ENCODE peak calls at places on chromosomes 7 and 10, in seven cellular contexts. O, Q, A, I, F, W and S are unnamed samples.

GRCh38 chr7:604884-605531 is 85.4 kb upstream of the PDGFA start:
- DNase-seq in A (no peak), W (no peak), F (no peak), Q (no peak), I (no peak), O (no peak), S (no peak)

GRCh38 chr7:48035301-48035966 is at the start of gene C7orf57:
- DNase-seq in W (peak), F (peak), Q (peak), I (peak), O (peak), A (peak), S (peak)

GRCh38 chr10:28946479-28946878 is 269.2 kb downstream of the BAMBI start:
- DNase-seq in I (no peak), F (no peak), O (no peak), Q (no peak), A (no peak), W (no peak), S (no peak)

GRCh38 chr10:24866615-24867583 is 85.5 kb downstream of the PRTFDC1 start:
- DNase-seq in F (no peak), O (peak), Q (peak), A (no peak), W (peak), I (no peak), S (no peak)

GRCh38 chr7:156128496-156128895 is 316.2 kb upstream of the SHH start:
- DNase-seq in A (no peak), W (no peak), O (no peak), I (no peak), F (no peak), Q (no peak), S (no peak)

GRCh38 chr7:28536259-28536658 is 123.9 kb downstream of the CREB5 start:
- DNase-seq in W (no peak), O (peak), Q (no peak), F (peak), I (peak), A (peak), S (no peak)

GRCh38 chr7:451255-452229 is 68.1 kb downstream of the PDGFA start:
- DNase-seq in O (no peak), A (peak), Q (no peak), F (no peak), W (no peak), I (no peak), S (no peak)

GRCh38 chr7:24656608-24657007 is 83.4 kb downstream of the PALS2 start:
- DNase-seq in O (no peak), I (no peak), Q (no peak), A (no peak), F (no peak), W (no peak), S (no peak)

GRCh38 chr10:6624392-6624791 is 44.3 kb upstream of the PRKCQ start:
- DNase-seq in W (no peak), Q (no peak), F (no peak), O (no peak), A (no peak), I (no peak), S (no peak)

GRCh38 chr10:123129553-123130271 is 6.1 kb upstream of the HMX3 start:
- DNase-seq in O (no peak), F (no peak), A (no peak), I (no peak), Q (no peak), W (no peak), S (no peak)

GRCh38 chr10:121240556-121240955 is 357.7 kb downstream of the FGFR2 start:
- DNase-seq in F (no peak), I (peak), W (peak), Q (no peak), A (no peak), O (no peak), S (no peak)

DNA sequence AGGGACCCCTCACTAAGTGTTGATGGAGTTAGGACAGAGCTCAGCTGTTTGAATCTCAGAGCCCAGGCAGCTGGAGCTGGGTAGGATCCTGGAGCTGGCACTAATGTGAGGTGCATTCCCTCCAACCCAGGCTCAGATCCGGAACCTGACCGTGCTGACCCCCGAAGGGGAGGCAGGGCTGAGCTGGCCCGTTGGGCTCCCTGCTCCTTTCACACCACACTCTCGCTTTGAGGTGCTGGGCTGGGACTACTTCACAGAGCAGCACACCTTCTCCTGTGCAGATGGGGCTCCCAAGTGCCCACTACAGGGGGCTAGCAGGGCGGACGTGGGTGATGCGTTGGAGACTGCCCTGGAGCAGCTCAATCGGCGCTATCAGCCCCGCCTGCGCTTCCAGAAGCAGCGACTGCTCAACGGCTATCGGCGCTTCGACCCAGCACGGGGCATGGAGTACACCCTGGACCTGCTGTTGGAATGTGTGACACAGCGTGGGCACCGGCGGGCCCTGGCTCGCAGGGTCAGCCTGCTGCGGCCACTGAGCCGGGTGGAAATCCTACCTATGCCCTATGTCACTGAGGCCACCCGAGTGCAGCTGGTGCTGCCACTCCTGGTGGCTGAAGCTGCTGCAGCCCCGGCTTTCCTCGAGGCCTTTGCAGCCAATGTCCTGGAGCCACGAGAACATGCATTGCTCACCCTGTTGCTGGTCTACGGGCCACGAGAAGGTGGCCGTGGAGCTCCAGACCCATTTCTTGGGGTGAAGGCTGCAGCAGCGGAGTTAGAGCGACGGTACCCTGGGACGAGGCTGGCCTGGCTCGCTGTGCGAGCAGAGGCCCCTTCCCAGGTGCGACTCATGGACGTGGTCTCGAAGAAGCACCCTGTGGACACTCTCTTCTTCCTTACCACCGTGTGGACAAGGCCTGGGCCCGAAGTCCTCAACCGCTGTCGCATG is 5.2 kb downstream of the CHPF2 start:
- DNase-seq in O (no peak), F (no peak), A (no peak), I (no peak), W (no peak), Q (no peak), S (no peak)
- TF ChIP-seq CTCF in O (no peak), F (no peak), A (no peak), I (no peak), W (no peak), Q (no peak), S (no peak)

DNA sequence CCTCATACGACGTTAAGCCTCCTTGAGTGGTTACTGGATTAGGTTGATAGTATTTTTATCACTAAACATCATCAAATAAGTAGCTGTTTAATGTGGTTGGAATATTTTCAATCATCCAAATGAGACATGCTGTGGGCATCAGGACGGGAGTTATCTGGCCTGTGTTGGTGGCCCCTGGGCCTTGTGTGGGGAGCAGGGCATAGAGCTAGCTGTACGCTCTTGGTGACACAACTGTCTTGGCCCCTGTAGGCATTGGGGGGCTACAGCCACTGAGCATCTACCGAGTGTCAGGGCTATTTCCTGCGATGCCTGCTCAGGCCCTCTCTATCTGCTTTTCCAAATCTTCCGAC is 28.3 kb downstream of the BAG3 start:
- DNase-seq in O (no peak), I (no peak), A (no peak), W (no peak), F (no peak), Q (no peak), S (no peak)
- TF ChIP-seq CTCF in O (no peak), I (no peak), A (no peak), W (no peak), F (no peak), Q (no peak), S (no peak)

GRCh38 chr7:146129997-146130396 is 13.4 kb downstream of the CNTNAP2 start:
- DNase-seq in F (no peak), I (no peak), Q (no peak), W (no peak), A (no peak), O (no peak), S (no peak)

GRCh38 chr7:146131701-146132100 is 15.1 kb downstream of the CNTNAP2 start:
- DNase-seq in O (no peak), A (no peak), F (no peak), W (no peak), I (no peak), Q (no peak), S (no peak)

GRCh38 chr7:146123715-146124114 is 7.1 kb downstream of the CNTNAP2 start:
- DNase-seq in Q (no peak), I (no peak), A (no peak), W (no peak), F (no peak), O (no peak), S (no peak)

GRCh38 chr7:146129296-146129695 is 12.7 kb downstream of the CNTNAP2 start:
- DNase-seq in A (no peak), F (no peak), O (no peak), Q (no peak), W (no peak), I (no peak), S (no peak)

GRCh38 chr7:146126767-146127509 is 10.3 kb downstream of the CNTNAP2 start:
- DNase-seq in O (no peak), I (no peak), F (no peak), A (no peak), W (no peak), Q (no peak), S (no peak)
- TF ChIP-seq CTCF in O (no peak), I (no peak), F (no peak), A (no peak), W (no peak), Q (no peak), S (no peak)

GRCh38 chr7:46153951-46154787 is 233.1 kb upstream of the IGFBP3 start:
- DNase-seq in I (peak), F (peak), A (peak), O (peak), W (no peak), Q (no peak), S (peak)
- TF ChIP-seq CTCF in I (no peak), F (no peak), A (peak), O (no peak), W (no peak), Q (no peak), S (no peak)

GRCh38 chr10:128174581-128175559 is 48.6 kb upstream of the MKI67 start:
- DNase-seq in F (no peak), W (no peak), Q (no peak), O (no peak), I (no peak), A (no peak), S (no peak)

GRCh38 chr10:128172756-128173155 is 46.5 kb upstream of the MKI67 start:
- DNase-seq in W (no peak), A (no peak), O (no peak), F (no peak), I (no peak), Q (no peak), S (no peak)

GRCh38 chr10:128180843-128181242 is 54.6 kb upstream of the MKI67 start:
- DNase-seq in I (no peak), W (no peak), O (no peak), F (no peak), Q (no peak), A (no peak), S (no peak)

GRCh38 chr10:128173383-128173782 is 47.2 kb upstream of the MKI67 start:
- DNase-seq in F (peak), O (peak), A (no peak), W (no peak), Q (no peak), I (no peak), S (no peak)

GRCh38 chr10:128178319-128178937 is 52.2 kb upstream of the MKI67 start:
- DNase-seq in F (peak), Q (no peak), O (peak), A (peak), I (peak), W (peak), S (peak)
- TF ChIP-seq CTCF in F (no peak), Q (peak), O (peak), A (peak), I (peak), W (peak), S (peak)

GRCh38 chr7:36506820-36507219 is 117.2 kb downstream of the ANLN start:
- DNase-seq in F (no peak), O (peak), A (no peak), W (no peak), I (no peak), Q (no peak), S (no peak)

GRCh38 chr7:36507868-36508440 is 118.3 kb downstream of the ANLN start:
- DNase-seq in Q (no peak), O (no peak), W (no peak), F (no peak), A (no peak), I (no peak), S (no peak)

GRCh38 chr7:36512607-36513006 is 122.9 kb downstream of the ANLN start:
- DNase-seq in I (peak), Q (no peak), A (no peak), F (no peak), O (no peak), W (no peak), S (no peak)

GRCh38 chr7:36513393-36513792 is 123.7 kb downstream of the ANLN start:
- DNase-seq in Q (no peak), O (no peak), A (no peak), W (no peak), F (no peak), I (no peak), S (no peak)

DNA sequence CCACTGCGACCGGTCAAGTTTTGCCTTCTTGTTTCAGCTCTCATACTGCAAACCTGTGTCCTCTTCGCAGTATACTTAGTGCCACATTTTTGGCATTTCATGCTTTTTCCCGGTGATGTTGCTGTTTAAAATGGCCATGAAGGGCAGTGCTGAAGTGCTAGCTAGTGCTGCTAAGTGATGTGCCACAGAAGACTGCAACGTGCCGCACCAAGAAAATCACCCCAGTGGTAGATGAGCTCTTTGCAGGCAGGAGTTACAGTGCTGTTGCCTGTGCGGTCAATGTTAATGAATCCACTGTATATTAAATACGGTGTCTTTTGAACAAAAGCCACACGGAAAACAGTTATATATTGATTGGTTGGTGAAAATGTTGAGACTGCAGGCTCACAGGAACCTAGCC is 120.3 kb downstream of the ANLN start:
- DNase-seq in F (no peak), Q (no peak), A (no peak), W (no peak), I (no peak), O (no peak), S (no peak)
- TF ChIP-seq CTCF in F (no peak), Q (no peak), A (no peak), W (no peak), I (no peak), O (no peak), S (no peak)

GRCh38 chr7:3998060-3998459 is 684.0 kb upstream of the FOXK1 start:
- DNase-seq in I (no peak), F (no peak), W (no peak), O (no peak), Q (no peak), A (no peak), S (no peak)

GRCh38 chr7:3994764-3995163 is 687.3 kb upstream of the FOXK1 start:
- DNase-seq in O (no peak), W (no peak), F (no peak), I (no peak), A (no peak), Q (no peak), S (no peak)

GRCh38 chr7:3992841-3993240 is 689.3 kb upstream of the FOXK1 start:
- DNase-seq in A (no peak), Q (no peak), F (no peak), W (no peak), O (no peak), I (no peak), S (no peak)

GRCh38 chr7:3991771-3992231 is 690.3 kb upstream of the FOXK1 start:
- DNase-seq in W (no peak), F (no peak), O (no peak), I (no peak), A (no peak), Q (no peak), S (no peak)

DNA sequence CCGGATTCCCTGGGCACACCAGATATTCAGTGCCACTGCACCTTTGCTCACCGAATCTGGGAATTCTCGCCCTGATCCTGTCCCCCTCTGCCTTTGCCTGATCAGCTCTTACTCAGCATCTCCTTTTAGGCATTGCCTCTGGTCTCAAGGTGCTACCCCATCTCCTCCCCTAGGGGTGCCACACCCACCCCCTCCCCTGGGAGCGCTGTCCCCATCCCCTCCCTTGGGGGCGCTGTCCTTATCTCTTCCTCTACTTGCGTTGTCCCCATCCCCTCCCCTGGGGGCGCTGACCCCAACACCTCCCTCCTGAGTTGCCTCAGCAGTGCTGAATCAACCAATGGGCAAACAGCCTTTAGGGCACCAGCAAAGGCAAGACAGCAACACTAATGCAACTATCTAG is 686.9 kb upstream of the FOXK1 start:
- DNase-seq in O (peak), W (no peak), F (peak), I (no peak), Q (no peak), A (no peak), S (no peak)
- TF ChIP-seq CTCF in O (no peak), W (no peak), F (peak), I (no peak), Q (no peak), A (no peak), S (no peak)

DNA sequence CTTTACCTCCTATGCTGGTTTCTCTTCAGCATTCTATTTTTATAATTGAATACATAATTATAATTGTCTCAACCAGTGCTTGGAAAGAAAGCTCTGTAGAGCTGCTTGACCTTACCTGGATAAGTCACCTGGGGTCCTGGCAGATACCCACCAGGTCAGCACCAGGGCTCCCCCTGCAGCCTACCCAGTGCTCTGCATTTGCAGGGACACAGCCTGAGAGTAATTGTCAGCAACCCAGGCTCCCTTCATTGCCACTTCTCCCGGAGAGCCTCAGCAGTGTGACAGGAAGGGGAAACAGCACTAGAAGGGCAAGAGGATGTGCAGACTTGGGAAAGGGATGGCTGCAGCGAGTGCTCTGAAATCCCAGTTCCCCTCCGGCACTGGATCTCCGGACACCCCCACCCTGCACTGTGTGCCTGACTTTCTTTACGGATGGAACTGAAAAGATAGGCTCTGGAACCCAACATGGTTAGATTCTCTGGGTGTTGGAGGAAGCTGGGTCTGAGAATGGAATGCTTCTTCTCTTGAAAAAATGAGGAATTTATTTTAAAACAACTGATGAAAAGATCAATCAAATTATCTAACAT is 11.4 kb upstream of the PAX4 start:
- DNase-seq in W (peak), A (no peak), I (peak), Q (no peak), O (peak), F (peak), S (peak)
- TF ChIP-seq CTCF in W (peak), A (peak), I (peak), Q (peak), O (peak), F (peak), S (peak)

GRCh38 chr7:26385240-26385639 is 93.6 kb downstream of the SNX10 start:
- DNase-seq in A (no peak), W (no peak), O (no peak), I (no peak), F (no peak), Q (no peak), S (no peak)
- TF ChIP-seq CTCF in A (no peak), W (no peak), O (no peak), I (no peak), F (no peak), Q (no peak), S (no peak)